ENCODE peak calls at places on chromosomes 13 and 19, in six cellular contexts. U is PC-9, X is upper lobe of left lung, G is colonic mucosa, W is omental fat pad, N is tibial nerve. C is an unnamed sample.
A peak's percentile ranks its signal among the peaks of the same experiment; 100 is the strongest.

GRCh38 chr13:94305463-94305862 is 174.0 kb downstream of the DCT start:
- DNase-seq in U (no peak), X (no peak), G (no peak), W (no peak), N (no peak), C (peak; percentile 40)

GRCh38 chr19:11548315-11548700 is 9.7 kb downstream of the CNN1 start:
- DNase-seq in U (no peak), X (no peak), G (no peak), W (no peak), N (no peak), C (no peak)

GRCh38 chr19:3625996-3626472 is 556 bp downstream of the CACTIN start:
- DNase-seq in U (no peak), X (no peak), G (no peak), W (no peak), N (no peak), C (no peak)

GRCh38 chr13:49343731-49344130 is 96.0 kb downstream of the CDADC1 start:
- DNase-seq in U (no peak), X (no peak), G (no peak), W (no peak), N (no peak), C (no peak)

GRCh38 chr13:32917504-32917903 is 98.7 kb upstream of the KL start:
- DNase-seq in U (no peak), X (no peak), G (no peak), W (no peak), N (no peak), C (no peak)

GRCh38 chr19:7426986-7427385 is 61.8 kb downstream of the PEX11G start:
- DNase-seq in U (no peak), X (no peak), G (no peak), W (no peak), N (no peak), C (no peak)

GRCh38 chr19:4019578-4019977 is 12.0 kb downstream of the PIAS4 start:
- DNase-seq in U (no peak), X (no peak), G (no peak), W (no peak), N (no peak), C (no peak)

GRCh38 chr19:5459360-5459759 is 4.1 kb downstream of the ZNRF4 start:
- DNase-seq in U (no peak), X (no peak), G (no peak), W (no peak), N (no peak), C (no peak)

GRCh38 chr13:44487989-44488388 is 88.1 kb downstream of the TSC22D1 start:
- DNase-seq in U (no peak), X (no peak), G (no peak), W (no peak), N (no peak), C (no peak)

GRCh38 chr13:102879793-102880499 is 34.1 kb downstream of the ERCC5 start:
- DNase-seq in U (no peak), X (no peak), G (no peak), W (no peak), N (no peak), C (no peak)

GRCh38 chr19:58543826-58544590 is at the start of gene TRIM28:
- DNase-seq in U (peak; percentile 98), X (peak; percentile 100), G (peak; percentile 99), W (peak; percentile 99), N (peak; percentile 95), C (peak; percentile 98)

GRCh38 chr19:38932425-38933179 is 1.9 kb downstream of the MRPS12 start:
- DNase-seq in U (no peak), X (peak; percentile 85), G (no peak), W (no peak), N (no peak), C (no peak)

GRCh38 chr19:17294051-17294891 is 9.0 kb downstream of the ABHD8 start:
- DNase-seq in U (no peak), X (peak; percentile 93), G (peak; percentile 62), W (no peak), N (no peak), C (no peak)

GRCh38 chr19:41872384-41872774 is 4.7 kb upstream of the CD79A start:
- DNase-seq in U (no peak), X (no peak), G (no peak), W (no peak), N (no peak), C (no peak)

GRCh38 chr13:36666482-36667264 is 7.1 kb upstream of the SERTM1 start:
- DNase-seq in U (no peak), X (no peak), G (no peak), W (no peak), N (no peak), C (no peak)

GRCh38 chr13:38872693-38873092 is 117.9 kb downstream of the STOML3 start:
- DNase-seq in U (peak; percentile 42), X (no peak), G (no peak), W (no peak), N (no peak), C (no peak)

GRCh38 chr13:24891476-24892108 is 127.6 kb downstream of the RNF17 start:
- DNase-seq in U (no peak), X (peak; percentile 54), G (no peak), W (no peak), N (no peak), C (no peak)

GRCh38 chr13:111502957-111503356 is 182.5 kb downstream of the TEX29 start:
- DNase-seq in U (no peak), X (no peak), G (no peak), W (no peak), N (no peak), C (no peak)

GRCh38 chr13:46119883-46120614 is 15.2 kb upstream of the CPB2 start:
- DNase-seq in U (peak; percentile 52), X (no peak), G (no peak), W (no peak), N (no peak), C (no peak)

GRCh38 chr19:43754562-43755255 is at the start of gene SMG9:
- DNase-seq in U (peak; percentile 98), X (peak; percentile 99), G (peak; percentile 98), W (peak; percentile 93), N (peak; percentile 95), C (peak; percentile 94)

GRCh38 chr13:26758496-26759155 is 2.0 kb downstream of the GPR12 start:
- DNase-seq in U (no peak), X (no peak), G (no peak), W (no peak), N (no peak), C (no peak)

GRCh38 chr19:10206226-10206873 is 11.6 kb upstream of the DNMT1 start:
- DNase-seq in U (peak; percentile 89), X (no peak), G (no peak), W (no peak), N (no peak), C (no peak)

GRCh38 chr13:75195479-75196111 is 286.4 kb downstream of the TBC1D4 start:
- DNase-seq in U (no peak), X (no peak), G (no peak), W (no peak), N (no peak), C (no peak)

GRCh38 chr13:48304132-48304876 is 753 bp downstream of the RB1 start:
- DNase-seq in U (peak; percentile 8), X (no peak), G (peak; percentile 48), W (no peak), N (no peak), C (peak; percentile 19)

GRCh38 chr13:102461302-102461701 is 59.5 kb upstream of the FGF14 start:
- DNase-seq in U (no peak), X (no peak), G (no peak), W (no peak), N (no peak), C (no peak)

GRCh38 chr19:13796301-13797057 is 1.2 kb downstream of the ZSWIM4 start:
- DNase-seq in U (peak; percentile 78), X (no peak), G (peak; percentile 51), W (peak; percentile 77), N (peak; percentile 46), C (peak; percentile 86)
- TF ChIP-seq CTCF in U (peak; percentile 49), X (no peak), G (no peak), W (no peak), N (no peak), C (peak; percentile 54)

GRCh38 chr19:19514881-19515763 is at the start of gene TSSK6:
- DNase-seq in U (no peak), X (peak; percentile 86), G (peak; percentile 32), W (no peak), N (no peak), C (no peak)
- TF ChIP-seq CTCF in U (no peak), X (no peak), G (no peak), W (no peak), N (no peak), C (peak; percentile 8)

DNA sequence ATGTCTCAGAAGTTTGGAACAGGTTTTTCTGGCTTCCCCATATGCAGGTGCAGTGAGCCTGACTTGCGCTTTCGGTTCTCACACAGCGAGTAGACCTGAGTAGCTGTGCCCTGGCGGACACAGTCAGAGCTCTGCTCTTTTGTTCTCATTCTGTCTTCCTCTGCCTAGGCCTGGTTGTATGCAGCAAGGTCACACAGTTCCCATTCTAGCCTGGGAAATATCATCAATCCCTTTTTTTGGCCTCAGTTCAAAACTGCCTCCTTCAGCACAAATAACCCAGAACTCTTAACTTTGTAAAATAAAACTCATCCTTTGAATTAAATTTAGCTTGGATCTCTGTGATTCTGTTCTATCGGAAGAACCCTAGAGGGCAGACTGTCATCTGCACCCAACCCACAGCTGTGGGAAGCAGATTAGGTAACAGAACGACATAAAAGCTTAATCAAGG is 10.2 kb downstream of the OXGR1 start:
- DNase-seq in U (peak; percentile 50), X (no peak), G (peak; percentile 73), W (no peak), N (no peak), C (no peak)
- TF ChIP-seq CTCF in U (peak; percentile 51), X (no peak), G (no peak), W (no peak), N (no peak), C (no peak)

GRCh38 chr19:19050104-19050503 is 13.7 kb upstream of the SLC25A42 start:
- DNase-seq in U (no peak), X (no peak), G (no peak), W (no peak), N (no peak), C (no peak)
- TF ChIP-seq CTCF in U (no peak), X (no peak), G (no peak), W (no peak), N (no peak), C (no peak)

DNA sequence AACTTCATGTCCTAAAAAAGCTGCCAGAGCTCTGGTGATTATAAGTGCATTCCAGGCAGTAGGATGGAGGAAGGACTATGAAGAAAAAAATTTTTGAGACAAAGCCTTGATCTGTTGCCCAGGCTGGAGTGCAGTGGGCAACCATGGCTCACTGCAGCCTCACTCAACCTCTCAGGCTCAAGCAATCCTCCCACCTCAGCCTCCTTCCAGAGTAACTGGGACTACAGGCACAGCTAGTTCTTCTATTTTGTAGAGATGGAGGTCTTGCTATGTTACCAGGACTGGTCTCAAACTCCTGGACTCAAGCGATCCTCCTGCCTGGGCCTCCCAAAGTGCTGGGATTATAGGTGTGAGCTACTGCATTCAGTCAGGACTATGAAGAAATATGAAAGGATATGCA is 161.2 kb downstream of the IRS2 start:
- DNase-seq in U (no peak), X (no peak), G (no peak), W (no peak), N (no peak), C (no peak)
- TF ChIP-seq CTCF in U (no peak), X (no peak), G (no peak), W (no peak), N (no peak), C (no peak)

DNA sequence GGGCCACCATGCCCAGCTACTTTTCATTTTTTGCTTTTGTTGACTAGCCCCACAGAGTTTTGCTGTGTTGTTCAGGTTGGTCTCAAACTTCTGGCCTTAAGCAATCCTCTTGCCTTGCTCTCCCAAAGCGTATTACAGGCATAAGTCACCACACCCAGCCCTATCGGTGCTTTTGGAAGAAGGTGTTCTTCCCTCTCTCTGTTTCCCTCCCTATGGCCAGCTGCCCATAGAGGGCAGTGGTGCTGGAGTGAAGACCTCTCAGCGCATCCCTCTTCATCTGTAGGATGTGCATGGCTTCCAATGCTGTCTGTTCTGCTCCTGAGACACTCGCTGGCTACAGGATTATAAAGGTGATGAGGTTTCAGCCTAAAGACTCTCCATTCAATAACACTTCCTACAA is 1.3 kb upstream of the CD22 start:
- DNase-seq in U (no peak), X (no peak), G (no peak), W (no peak), N (no peak), C (no peak)
- TF ChIP-seq CTCF in U (no peak), X (no peak), G (no peak), W (no peak), N (no peak), C (no peak)

C was measured in AG09319.